ENCODE peak calls at places on chromosomes 16 and 17, in nine cellular contexts. E is islet precursor cell; D is activated CD8-positive, alpha-beta memory T cell treated with anti-CD3 and anti-CD28 coated beads for 4 hours; B is left colon; C is breast epithelium; U is stimulated activated CD8-positive, alpha-beta memory T cell treated with anti-CD3 and anti-CD28 coated beads, Interleukin-7, amount 100 ng/mL, for 1 hour; F is retina; X is SJSA1; Z is T-helper 1 cell. I is an unnamed sample.

GRCh38 chr16:7518158-7518557 is 185.5 kb downstream of the RBFOX1 start:
- DNase-seq in B (no peak), U (no peak), X (no peak), E (no peak), Z (no peak), F (no peak), C (no peak), D (no peak), I (no peak)

GRCh38 chr16:30834130-30834740 is 47.2 kb upstream of the ZNF629 start:
- DNase-seq in C (no peak), U (no peak), Z (no peak), D (no peak), F (no peak), X (no peak), B (no peak), E (no peak), I (no peak)

GRCh38 chr17:40111221-40112128 is 10.3 kb upstream of the MSL1 start:
- DNase-seq in D (no peak), B (peak), X (peak), F (peak), Z (peak), C (peak), U (peak), E (peak), I (peak)

GRCh38 chr16:66036162-66036561 is 330.3 kb upstream of the CDH5 start:
- DNase-seq in D (no peak), U (no peak), Z (no peak), F (no peak), C (no peak), E (no peak), B (no peak), X (peak), I (no peak)

GRCh38 chr17:77312786-77313599 is 172.2 kb downstream of the SEC14L1 start:
- DNase-seq in D (no peak), Z (no peak), C (peak), B (peak), E (peak), X (peak), F (no peak), U (no peak), I (peak)

GRCh38 chr16:19284207-19284606 is 1.3 kb upstream of the CLEC19A start:
- DNase-seq in Z (no peak), C (peak), U (no peak), B (peak), F (no peak), D (no peak), E (no peak), X (no peak), I (peak)

GRCh38 chr17:78879679-78880186 is 23.3 kb downstream of the CEP295NL start:
- DNase-seq in Z (no peak), B (peak), E (no peak), U (no peak), F (no peak), D (no peak), X (peak), C (peak), I (peak)

GRCh38 chr17:5587431-5588032 is 3.2 kb upstream of the NLRP1 start:
- DNase-seq in C (no peak), U (no peak), D (no peak), B (no peak), X (peak), F (peak), E (peak), Z (peak), I (peak)

GRCh38 chr16:81823734-81824133 is 44.6 kb downstream of the PLCG2 start:
- DNase-seq in C (no peak), B (no peak), F (no peak), X (no peak), D (no peak), Z (no peak), U (no peak), E (no peak), I (no peak)

GRCh38 chr17:29929006-29929543 is 953 bp downstream of the SSH2 start:
- DNase-seq in D (no peak), X (no peak), F (no peak), E (peak), Z (peak), B (peak), U (no peak), C (no peak), I (peak)

GRCh38 chr16:19223235-19223847 is 55.3 kb downstream of the SYT17 start:
- DNase-seq in B (peak), D (no peak), C (no peak), X (no peak), E (peak), F (no peak), Z (no peak), U (no peak), I (peak)

GRCh38 chr17:63665527-63666214 is 34.3 kb downstream of the LIMD2 start:
- DNase-seq in D (no peak), X (no peak), B (no peak), Z (no peak), U (no peak), F (no peak), C (no peak), E (no peak), I (no peak)

GRCh38 chr17:76050226-76051070 is 21.9 kb downstream of the SRP68 start:
- DNase-seq in B (no peak), U (no peak), Z (no peak), X (no peak), F (no peak), E (no peak), C (no peak), D (no peak), I (no peak)

GRCh38 chr16:84009282-84009681 is 33.3 kb downstream of the SLC38A8 start:
- DNase-seq in Z (no peak), X (no peak), U (no peak), B (no peak), F (no peak), C (no peak), E (no peak), D (no peak), I (no peak)

GRCh38 chr16:75138636-75139035 is 9.7 kb upstream of the ZFP1 start:
- DNase-seq in X (peak), C (no peak), D (no peak), F (no peak), E (no peak), Z (no peak), B (no peak), U (no peak), I (peak)

GRCh38 chr17:68095205-68095811 is 59.8 kb downstream of the KPNA2 start:
- DNase-seq in F (no peak), D (no peak), Z (no peak), X (no peak), C (no peak), B (no peak), U (no peak), E (no peak), I (no peak)

GRCh38 chr16:51408357-51408756 is 257.3 kb upstream of the SALL1 start:
- DNase-seq in E (no peak), B (no peak), X (no peak), U (no peak), D (no peak), Z (no peak), C (no peak), F (no peak), I (peak)

GRCh38 chr16:23324727-23325126 is 22.6 kb downstream of the SCNN1B start:
- DNase-seq in X (no peak), U (no peak), F (no peak), D (no peak), Z (no peak), B (peak), E (no peak), C (peak), I (no peak)

GRCh38 chr16:2979669-2980226 is 498 bp downstream of the PKMYT1 start:
- DNase-seq in B (no peak), Z (no peak), C (no peak), X (peak), D (no peak), F (no peak), U (no peak), E (no peak), I (no peak)

GRCh38 chr17:78130439-78131101 is at the start of gene TMC8:
- DNase-seq in Z (peak), E (no peak), F (no peak), X (no peak), B (no peak), U (no peak), D (no peak), C (no peak), I (no peak)

GRCh38 chr17:54372071-54372720 is 528.5 kb upstream of the TOM1L1 start:
- DNase-seq in D (no peak), U (no peak), C (no peak), X (no peak), F (peak), E (no peak), Z (no peak), B (no peak), I (no peak)

GRCh38 chr16:53775821-53776431 is 72.0 kb downstream of the FTO start:
- DNase-seq in U (no peak), B (peak), X (peak), E (peak), F (no peak), Z (no peak), C (no peak), D (no peak), I (peak)

GRCh38 chr17:28698253-28698941 is 13.3 kb downstream of the PROCA1 start:
- DNase-seq in E (no peak), F (no peak), D (no peak), X (no peak), Z (no peak), U (no peak), C (no peak), B (peak), I (no peak)

GRCh38 chr16:5444181-5444580 is 346.6 kb upstream of the EEF2KMT start:
- DNase-seq in Z (no peak), U (no peak), F (no peak), C (no peak), E (no peak), X (no peak), D (no peak), B (no peak), I (no peak)

GRCh38 chr16:3690991-3691720 is 26.2 kb downstream of the TRAP1 start:
- DNase-seq in E (no peak), U (no peak), X (no peak), D (no peak), C (no peak), Z (no peak), F (no peak), B (no peak), I (peak)

GRCh38 chr17:2462481-2462880 is 49.2 kb downstream of the METTL16 start:
- DNase-seq in C (no peak), U (no peak), X (no peak), B (no peak), D (no peak), F (no peak), E (no peak), Z (no peak), I (no peak)

GRCh38 chr16:31135535-31136286 is at the start of gene PRSS8:
- DNase-seq in X (no peak), U (no peak), Z (no peak), D (no peak), F (no peak), E (peak), B (peak), C (peak), I (no peak)

GRCh38 chr16:87582221-87582965 is 19.9 kb upstream of the JPH3 start:
- DNase-seq in B (peak), Z (no peak), X (peak), C (no peak), U (no peak), D (no peak), F (peak), E (peak), I (peak)

GRCh38 chr17:38727661-38728220 is 2.4 kb upstream of the CISD3 start:
- DNase-seq in D (peak), B (no peak), Z (no peak), C (no peak), E (no peak), F (no peak), U (no peak), X (no peak), I (no peak)

GRCh38 chr17:32285770-32286517 is 20.3 kb downstream of the RHBDL3 start:
- DNase-seq in X (no peak), B (no peak), Z (no peak), E (no peak), C (no peak), D (no peak), F (no peak), U (no peak), I (no peak)

GRCh38 chr17:16975744-16976625 is 4.1 kb upstream of the TNFRSF13B start:
- DNase-seq in X (no peak), D (no peak), Z (no peak), U (no peak), B (no peak), C (no peak), E (no peak), F (no peak), I (no peak)

GRCh38 chr17:35809855-35810461 is 674 bp downstream of the TAF15 start:
- DNase-seq in C (no peak), X (no peak), U (no peak), Z (no peak), D (no peak), F (no peak), E (no peak), B (peak), I (peak)

GRCh38 chr16:29804455-29805231 is 1.7 kb upstream of the MAZ start:
- DNase-seq in F (no peak), X (peak), D (no peak), Z (no peak), C (no peak), U (no peak), B (peak), E (no peak), I (no peak)

GRCh38 chr16:80997139-80997798 is 9.4 kb downstream of the CMC2 start:
- DNase-seq in U (no peak), E (no peak), D (no peak), X (no peak), Z (no peak), C (no peak), B (no peak), F (no peak), I (no peak)